ENCODE peak calls at places on chromosomes 11 and 22, in five cellular contexts. R is naive thymus-derived CD4-positive, alpha-beta T cell; A is endodermal cell; D is left ventricle myocardium inferior; U is thoracic aorta. W is an unnamed sample. For H3K4me1, the result is how much of the 10 kb centered on the place peaks cover.

GRCh38 chr11:112128483-112129121 is 35.3 kb downstream of the IL18 start:
- DNase-seq in D (peak), R (no peak), A (no peak), U (no peak), W (no peak)

GRCh38 chr11:109851780-109852390 is 241.3 kb upstream of the ZC3H12C start:
- DNase-seq in R (no peak), A (no peak), D (no peak), U (no peak), W (no peak)

GRCh38 chr11:125315088-125315740 is 150.7 kb downstream of the PKNOX2 start:
- DNase-seq in D (peak), U (no peak), A (no peak), R (no peak), W (no peak)

GRCh38 chr22:29623553-29624169 is 20.2 kb downstream of the NF2 start:
- DNase-seq in D (no peak), R (peak), U (no peak), A (no peak), W (no peak)

GRCh38 chr11:74325649-74326645 is 14.5 kb upstream of the P4HA3 start:
- DNase-seq in A (no peak), U (peak), R (no peak), D (peak), W (no peak)

GRCh38 chr11:121563900-121564822 is 111.4 kb upstream of the SORL1-AS1 start:
- DNase-seq in D (no peak), U (no peak), R (no peak), A (no peak), W (no peak)

GRCh38 chr11:118903204-118904015 is 19.7 kb downstream of the CXCR5 start:
- DNase-seq in A (no peak), U (no peak), D (no peak), R (no peak), W (no peak)

GRCh38 chr11:86726118-86726748 is 53.8 kb upstream of the ME3 start:
- DNase-seq in U (no peak), R (no peak), A (no peak), D (no peak), W (no peak)

GRCh38 chr11:75342231-75342918 is 9.1 kb downstream of the ARRB1 start:
- DNase-seq in R (no peak), U (no peak), D (no peak), A (peak), W (no peak)

GRCh38 chr11:78583889-78584288 is 9.2 kb upstream of the NARS2 start:
- DNase-seq in A (no peak), D (no peak), R (no peak), U (no peak), W (no peak)

GRCh38 chr11:45664376-45665205 is 831 bp downstream of the CHST1 start:
- DNase-seq in U (no peak), D (no peak), A (peak), R (no peak), W (no peak)
- H3K27ac ChIP-seq in U (peak), D (peak), A (no peak), R (no peak), W (no peak)

GRCh38 chr11:100677796-100678195 is 9.3 kb upstream of the ARHGAP42 start:
- DNase-seq in U (no peak), R (no peak), A (no peak), D (no peak), W (no peak)
- H3K4me1 ChIP-seq in U (under half), R (under half), A (under half), D (under half), W (under half)

DNA sequence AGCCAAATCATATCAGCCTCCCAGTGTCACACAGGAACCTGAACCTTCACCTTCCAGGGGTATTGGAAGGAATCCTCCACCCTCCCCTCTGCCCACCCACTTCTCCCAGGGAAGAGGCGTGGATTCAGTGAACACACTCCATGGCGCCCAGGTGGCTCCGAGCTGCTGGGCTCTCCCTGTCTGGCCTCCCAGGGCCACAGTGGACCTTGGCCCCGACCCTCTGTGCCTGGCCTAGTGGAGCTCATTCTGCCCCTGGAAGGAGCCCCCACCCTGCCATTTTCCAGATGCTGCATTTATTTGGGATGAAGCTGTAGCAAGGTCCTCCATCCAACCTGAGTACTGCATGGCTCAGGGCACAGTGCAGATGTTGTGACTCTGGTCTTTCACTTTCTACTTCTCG is 1340.1 kb downstream of the TBC1D22A start:
- DNase-seq in A (no peak), R (no peak), U (no peak), D (no peak), W (no peak)
- H3K27ac ChIP-seq in A (no peak), R (no peak), U (no peak), D (no peak), W (no peak)

GRCh38 chr11:91761406-91762027 is 463.1 kb upstream of the FAT3 start:
- DNase-seq in U (no peak), R (no peak), D (no peak), A (peak), W (no peak)

GRCh38 chr11:91755951-91756707 is 468.5 kb upstream of the FAT3 start:
- DNase-seq in R (no peak), U (no peak), A (no peak), D (no peak), W (no peak)

GRCh38 chr11:91756829-91757480 is 467.7 kb upstream of the FAT3 start:
- DNase-seq in D (no peak), A (no peak), R (no peak), U (no peak), W (no peak)

GRCh38 chr11:91755526-91755925 is 469.1 kb upstream of the FAT3 start:
- DNase-seq in R (no peak), D (no peak), A (no peak), U (no peak), W (no peak)
- H3K4me1 ChIP-seq in R (under half), D (under half), A (under half), U (under half), W (under half)